ENCODE peak calls at places on chromosomes 4 and X, in ten cellular contexts. A is left lung; M is H4; W is A549; B is left ventricle myocardium inferior; D is dorsolateral prefrontal cortex; Z is fibroblast of mammary gland; C is pons; X is activated CD4-positive, alpha-beta T cell treated with anti-CD3 and anti-CD28 coated beads, Interleukin-2, amount 50 U/mL, for 24 hours; E is non-pigmented ciliary epithelial cell. Y is an unnamed sample.

GRCh38 chr4:152165146-152165545 is 370.7 kb downstream of the FBXW7 start:
- DNase-seq in M (no peak), X (no peak), W (no peak), D (no peak), C (no peak), A (no peak), E (no peak), B (no peak), Z (no peak), Y (no peak)

GRCh38 chr4:182880387-182881356 is 36.5 kb downstream of the DCTD start:
- DNase-seq in X (no peak), Z (peak), M (peak), A (no peak), D (no peak), B (peak), W (no peak), E (no peak), C (peak), Y (no peak)

GRCh38 chr4:140980426-140981200 is 152.7 kb downstream of the RNF150 start:
- DNase-seq in W (no peak), E (no peak), D (no peak), B (no peak), X (no peak), Z (no peak), A (no peak), C (no peak), M (no peak), Y (no peak)

GRCh38 chrX:23478056-23478455 is 143.4 kb downstream of the PTCHD1 start:
- DNase-seq in A (no peak), W (no peak), C (no peak), B (no peak), X (no peak), D (no peak), Z (peak), M (no peak), E (no peak), Y (no peak)

GRCh38 chrX:24341795-24342194 is 18.6 kb upstream of the SUPT20HL1 start:
- DNase-seq in X (no peak), Z (peak), D (no peak), C (no peak), M (peak), W (no peak), A (no peak), B (no peak), E (peak), Y (no peak)

GRCh38 chr4:184843984-184844554 is 18.3 kb upstream of the ACSL1 start:
- DNase-seq in W (no peak), B (no peak), D (no peak), A (no peak), Z (no peak), E (no peak), M (no peak), X (no peak), C (no peak), Y (no peak)

GRCh38 chr4:53591372-53591892 is at the start of gene LNX1:
- DNase-seq in M (no peak), E (no peak), C (no peak), D (no peak), A (peak), W (no peak), Z (no peak), B (no peak), X (no peak), Y (no peak)

GRCh38 chrX:44474410-44474809 is 68.2 kb downstream of the FUNDC1 start:
- DNase-seq in E (no peak), D (no peak), A (no peak), M (no peak), B (no peak), X (no peak), C (no peak), Z (peak), W (no peak), Y (no peak)

GRCh38 chr4:78602334-78602733 is 50.8 kb downstream of the ANXA3 start:
- DNase-seq in A (no peak), B (no peak), M (peak), E (no peak), D (no peak), Z (no peak), W (no peak), C (no peak), X (no peak), Y (no peak)